ENCODE peak calls at places on chromosomes 4 and X, in four cellular contexts. G is K562, D is IMR-90, U is endothelial cell of umbilical vein. T is an unnamed sample. For H3K27me3, the result is how much of the 10 kb centered on the place peaks cover.

GRCh38 chr4:72375050-72375736 is 193.8 kb downstream of the ADAMTS3 start:
- DNase-seq in G (peak), D (peak), U (no peak), T (no peak)

GRCh38 chr4:99855677-99856076 is 38.5 kb downstream of the LAMTOR3 start:
- DNase-seq in G (no peak), D (no peak), U (no peak), T (peak)

GRCh38 chr4:81358173-81358572 is 113.5 kb downstream of the RASGEF1B start:
- DNase-seq in G (no peak), D (no peak), U (no peak), T (no peak)

GRCh38 chrX:53265771-53266170 is 15.6 kb downstream of the IQSEC2 start:
- DNase-seq in G (no peak), D (peak), U (no peak), T (no peak)

GRCh38 chr4:89506866-89507494 is 199.4 kb upstream of the GPRIN3 start:
- DNase-seq in G (no peak), D (peak), U (no peak), T (no peak)

GRCh38 chr4:176193898-176194297 is 1.5 kb downstream of the SPATA4 start:
- DNase-seq in G (no peak), D (peak), U (peak), T (no peak)

GRCh38 chrX:111568356-111568755 is 56.9 kb downstream of the SERTM2 start:
- DNase-seq in G (peak), D (peak), U (no peak), T (no peak)

GRCh38 chrX:154719132-154719675 is 31.7 kb downstream of the GAB3 start:
- DNase-seq in G (peak), D (peak), U (peak), T (no peak)

GRCh38 chrX:51182545-51182944 is 150.1 kb upstream of the NUDT10 start:
- DNase-seq in G (peak), D (no peak), U (no peak), T (no peak)

GRCh38 chrX:47358387-47359065 is 11.9 kb upstream of the ZNF157 start:
- DNase-seq in G (no peak), D (no peak), U (peak), T (no peak)

GRCh38 chrX:10259716-10260115 is 102.9 kb downstream of the CLCN4 start:
- DNase-seq in G (no peak), D (peak), U (no peak), T (no peak)

GRCh38 chr4:94828882-94829281 is 71.1 kb downstream of the BMPR1B start:
- DNase-seq in G (no peak), D (no peak), U (no peak), T (no peak)

GRCh38 chrX:13194291-13195103 is 125.4 kb downstream of the ATXN3L start:
- DNase-seq in G (peak), D (no peak), U (peak), T (no peak)

GRCh38 chrX:106302304-106302703 is 134.2 kb downstream of the PWWP3B start:
- DNase-seq in G (no peak), D (no peak), U (no peak), T (no peak)

GRCh38 chrX:44314259-44314734 is 29.2 kb downstream of the EFHC2 start:
- DNase-seq in G (peak), D (peak), U (peak), T (no peak)

GRCh38 chr4:105230287-105230686 is 83.6 kb downstream of the TET2 start:
- DNase-seq in G (no peak), D (no peak), U (no peak), T (no peak)

GRCh38 chr4:96729641-96730040 is 889.7 kb downstream of the PDHA2 start:
- DNase-seq in G (no peak), D (no peak), U (peak), T (no peak)

GRCh38 chr4:158496030-158496741 is 25.5 kb upstream of the RXFP1 start:
- DNase-seq in G (peak), D (no peak), U (peak), T (no peak)

GRCh38 chr4:81032174-81032551 is 1.7 kb downstream of the BMP3 start:
- DNase-seq in G (no peak), D (no peak), U (no peak), T (no peak)

GRCh38 chr4:2417765-2418651 is at the start of gene ZFYVE28:
- DNase-seq in G (peak), D (no peak), U (peak), T (no peak)

GRCh38 chrX:49039598-49040375 is 3.4 kb downstream of the TFE3 start:
- DNase-seq in G (peak), D (peak), U (peak), T (no peak)

DNA sequence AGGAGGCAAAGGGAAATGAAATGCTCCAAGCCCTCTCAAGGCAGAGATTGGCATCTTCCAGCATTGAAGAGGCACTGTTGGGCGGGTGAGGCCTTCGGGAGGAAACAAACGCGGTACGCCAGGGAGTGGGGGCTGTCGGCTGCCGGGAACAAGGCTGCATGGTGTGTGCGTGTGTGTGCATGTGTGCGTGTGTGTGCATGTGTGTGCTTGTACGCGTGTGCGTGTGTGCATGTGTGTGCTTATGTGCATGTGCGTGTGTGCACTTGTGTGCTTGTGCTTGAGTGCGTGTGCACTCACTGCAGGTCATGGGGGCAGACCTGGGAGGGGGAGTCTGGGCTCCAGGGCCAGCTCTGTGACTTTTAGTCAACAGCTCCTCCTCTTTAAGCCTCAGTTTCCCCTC is 113.6 kb upstream of the ADRA2C start:
- DNase-seq in G (no peak), D (no peak), U (no peak), T (no peak)
- H3K27me3 ChIP-seq in G (half or more), D (half or more), U (under half), T (under half)

DNA sequence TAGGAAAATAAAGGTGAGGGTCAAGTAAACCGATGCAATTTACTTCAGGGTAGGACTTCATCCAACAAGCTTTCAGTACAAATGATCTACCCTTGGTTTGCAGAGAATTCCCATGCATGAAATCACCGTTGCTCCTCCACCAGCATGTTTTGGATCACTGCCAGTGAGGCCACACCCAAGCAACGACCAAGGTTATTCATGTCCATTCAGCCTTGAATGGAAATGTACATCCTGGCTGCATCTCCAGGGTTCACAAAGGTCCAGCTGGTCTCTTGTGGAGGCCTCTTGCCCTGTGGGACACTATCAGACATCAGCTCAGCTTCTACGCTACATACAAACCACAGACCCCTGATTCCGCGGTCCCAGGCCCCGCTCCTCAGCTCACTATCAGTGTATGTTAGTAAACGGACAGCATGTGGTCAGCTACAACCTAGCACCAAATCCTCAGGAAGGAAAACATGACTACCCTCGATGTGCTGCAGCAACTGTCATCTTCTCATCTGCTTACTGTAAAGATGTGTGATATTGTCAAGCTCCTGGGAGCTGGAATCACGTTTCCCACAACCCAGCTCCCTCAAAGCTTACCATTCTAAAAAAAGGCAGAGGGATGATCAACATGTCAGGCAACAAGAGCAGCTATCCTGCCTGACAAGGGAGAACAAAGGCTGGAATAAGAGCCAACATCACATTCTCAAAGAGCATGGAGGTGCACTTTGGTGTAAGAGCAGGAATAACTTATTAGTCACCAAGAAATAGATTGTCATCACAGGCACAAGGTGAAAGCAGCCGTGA is 4.9 kb downstream of the LYAR start:
- DNase-seq in G (peak), D (no peak), U (no peak), T (no peak)
- TF ChIP-seq FOS in G (no peak), D (no peak), U (no peak), T (no peak)

DNA sequence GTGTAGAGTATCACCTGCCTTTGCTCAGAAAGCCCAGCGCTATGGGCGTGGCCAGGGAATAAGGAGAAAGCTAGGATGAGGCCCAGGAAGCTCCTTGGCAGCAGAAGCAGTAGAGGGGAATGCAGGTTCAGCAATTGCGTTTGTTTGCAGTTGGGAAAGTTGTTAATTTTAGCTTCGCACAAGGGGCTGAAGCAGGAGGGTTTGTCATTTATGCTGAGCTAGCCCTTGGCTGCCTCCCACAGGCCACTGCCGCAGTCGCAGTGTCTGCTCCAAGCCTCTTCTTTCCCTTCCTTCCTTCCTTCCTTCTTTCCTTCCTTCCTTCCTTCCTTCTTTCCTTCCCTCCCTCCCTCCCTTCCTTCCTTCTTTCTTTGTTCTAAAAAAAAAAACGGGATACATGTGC is 21.5 kb downstream of the FRMPD3 start:
- DNase-seq in G (peak), D (no peak), U (no peak), T (no peak)
- H3K27me3 ChIP-seq in G (under half), D (under half), U (under half), T (under half)

DNA sequence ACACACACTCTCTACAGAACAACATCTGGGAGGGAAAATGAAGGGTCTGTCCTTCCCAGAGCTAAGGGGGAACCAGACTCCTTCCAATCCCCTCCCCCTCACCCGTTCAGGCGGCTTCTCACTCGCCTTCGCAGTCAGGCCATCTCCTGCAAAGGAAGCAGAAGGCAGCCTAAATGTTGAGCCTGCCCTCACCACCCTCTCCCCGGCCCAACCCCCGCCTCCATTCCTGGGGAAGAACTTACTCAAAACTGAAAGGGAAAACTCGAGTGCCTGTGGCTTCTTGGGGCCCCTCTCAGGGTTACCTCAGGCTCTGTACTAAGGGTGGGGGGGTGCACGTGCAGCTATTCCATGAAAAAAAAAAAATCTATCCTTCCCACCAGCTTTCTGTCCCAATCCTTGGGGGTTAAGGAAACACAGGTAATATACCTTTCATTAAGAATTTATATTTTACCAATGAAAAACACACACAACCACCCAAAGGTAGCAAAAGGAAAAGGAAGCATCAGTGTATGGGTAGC is 2.4 kb downstream of the ZMYM3 start:
- DNase-seq in G (no peak), D (no peak), U (no peak), T (no peak)
- TF ChIP-seq FOS in G (no peak), D (no peak), U (no peak), T (no peak)

DNA sequence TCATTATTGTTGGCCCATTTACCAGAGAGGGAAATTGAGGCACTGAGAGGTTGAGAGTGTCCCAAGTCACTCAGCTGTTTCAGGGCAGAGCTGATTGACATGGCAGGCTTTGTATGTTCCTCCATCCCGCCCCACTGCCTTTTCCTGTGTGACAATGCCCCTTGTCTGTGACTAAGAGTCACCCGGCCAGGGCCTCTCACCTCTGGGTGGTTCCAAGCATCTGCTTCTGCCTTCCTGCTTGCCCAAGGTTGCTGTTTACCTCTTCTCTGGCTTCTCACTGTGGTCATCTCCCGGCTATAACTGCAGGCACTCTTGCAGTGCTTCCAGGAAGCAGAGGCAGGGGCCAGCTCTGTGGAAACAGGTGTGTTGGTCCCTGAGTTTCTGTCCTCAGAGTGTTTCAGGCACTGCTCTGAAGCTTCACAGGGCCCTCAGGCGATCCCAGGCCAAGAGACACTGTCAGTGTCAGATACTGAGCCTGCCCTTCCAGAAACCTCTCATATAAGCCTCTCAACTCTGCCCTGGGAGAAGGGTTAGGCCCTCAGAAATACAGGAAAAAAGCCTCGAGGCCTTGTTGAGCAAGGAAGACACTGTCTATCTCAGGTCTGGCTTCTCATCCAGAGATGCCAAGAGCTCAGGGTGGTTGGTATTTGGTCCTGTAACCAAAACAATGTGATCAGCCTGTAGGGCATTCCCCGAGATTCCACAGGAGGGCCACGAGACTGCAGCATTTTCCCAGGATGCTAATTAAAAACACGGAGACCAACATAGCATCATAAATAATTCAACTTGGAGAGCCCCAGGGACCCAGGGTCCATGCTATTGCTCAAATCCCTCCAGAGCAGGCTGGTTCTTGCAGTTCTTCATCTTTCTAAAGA is 42.0 kb upstream of the PROM1 start:
- DNase-seq in G (no peak), D (no peak), U (no peak), T (no peak)
- H3K27me3 ChIP-seq in G (under half), D (under half), U (under half), T (under half)

T was measured in GM12878.